ENCODE peak calls at places on chromosomes 3 and 15, in eight cellular contexts. H, P, M, F, B, T, K and U are unnamed samples.
A peak's percentile ranks its signal among the peaks of the same experiment; 100 is the strongest.

GRCh38 chr3:78794431-78794830 is 973.4 kb downstream of the ROBO1 start:
- DNase-seq in K (no peak), P (peak; percentile 36), F (no peak), T (no peak), M (no peak), H (no peak), B (no peak), U (no peak)

GRCh38 chr3:64150527-64151238 is 74.6 kb downstream of the PRICKLE2 start:
- DNase-seq in M (peak; percentile 87), K (peak; percentile 81), P (no peak), B (peak; percentile 81), F (peak; percentile 68), T (peak; percentile 82), H (peak; percentile 62), U (peak; percentile 98)

GRCh38 chr15:25176991-25177954 is 222.5 kb downstream of the SNRPN start:
- DNase-seq in F (peak; percentile 21), H (peak; percentile 3), M (no peak), K (peak; percentile 48), T (peak; percentile 2), B (peak; percentile 15), P (no peak), U (no peak)

GRCh38 chr15:79467865-79468586 is 35.9 kb downstream of the MINAR1 start:
- DNase-seq in T (no peak), K (no peak), M (no peak), F (no peak), P (no peak), B (no peak), H (no peak), U (no peak)

GRCh38 chr15:67403428-67403827 is 117.5 kb upstream of the C15orf61 start:
- DNase-seq in B (no peak), F (no peak), K (no peak), H (no peak), T (no peak), M (no peak), P (no peak), U (no peak)

GRCh38 chr3:100868894-100869293 is 124.3 kb downstream of the ABI3BP start:
- DNase-seq in M (no peak), T (no peak), B (no peak), F (no peak), H (no peak), K (no peak), P (no peak), U (no peak)

GRCh38 chr3:194129581-194130133 is 6.3 kb upstream of the HES1 start:
- DNase-seq in P (no peak), K (no peak), M (no peak), F (no peak), B (no peak), T (peak; percentile 44), H (no peak), U (peak; percentile 25)

GRCh38 chr3:48301814-48302194 is 31.7 kb downstream of the SPINK8 start:
- DNase-seq in B (peak; percentile 30), H (no peak), F (peak; percentile 36), T (peak; percentile 64), K (no peak), M (no peak), P (peak; percentile 32), U (peak; percentile 1)

GRCh38 chr15:65856821-65857455 is 12.4 kb upstream of the RAB11A start:
- DNase-seq in B (peak; percentile 56), M (peak; percentile 75), F (peak; percentile 66), H (peak; percentile 66), T (peak; percentile 81), K (peak; percentile 82), P (peak; percentile 37), U (no peak)

GRCh38 chr15:27846722-27847420 is 252.2 kb downstream of the OCA2 start:
- DNase-seq in M (no peak), H (no peak), B (no peak), K (no peak), T (no peak), P (no peak), F (no peak), U (no peak)

GRCh38 chr3:3594986-3595385 is 204.2 kb upstream of the LRRN1 start:
- DNase-seq in H (no peak), T (no peak), F (no peak), P (no peak), M (no peak), B (no peak), K (no peak), U (no peak)

GRCh38 chr3:82939491-82940097 is 1178.1 kb upstream of the GBE1 start:
- DNase-seq in T (no peak), M (no peak), K (peak; percentile 47), B (peak; percentile 14), P (no peak), H (no peak), F (no peak), U (no peak)

GRCh38 chr15:77674327-77674726 is 41.6 kb upstream of the LINGO1 start:
- DNase-seq in M (no peak), H (no peak), P (no peak), B (no peak), K (no peak), T (no peak), F (no peak), U (no peak)

GRCh38 chr3:102529452-102529851 is 94.6 kb downstream of the ZPLD1 start:
- DNase-seq in B (no peak), M (no peak), P (peak; percentile 15), H (no peak), F (no peak), K (no peak), T (no peak), U (no peak)

GRCh38 chr3:49967307-49967706 is 27.4 kb downstream of the RBM6 start:
- DNase-seq in F (no peak), K (no peak), B (no peak), P (no peak), T (no peak), M (no peak), H (no peak), U (no peak)

GRCh38 chr15:66981746-66982145 is 83.7 kb upstream of the SMAD3 start:
- DNase-seq in B (no peak), P (no peak), K (no peak), F (no peak), M (no peak), T (no peak), H (no peak), U (no peak)

GRCh38 chr15:74397239-74398068 is 30.0 kb upstream of the CYP11A1 start:
- DNase-seq in T (peak; percentile 27), H (no peak), K (no peak), M (no peak), B (no peak), P (peak; percentile 62), F (no peak), U (no peak)

GRCh38 chr3:184017672-184018423 is at the start of gene ABCC5:
- DNase-seq in K (peak; percentile 95), P (peak; percentile 87), H (peak; percentile 81), F (peak; percentile 91), B (peak; percentile 97), M (peak; percentile 95), T (peak; percentile 94), U (peak; percentile 92)

GRCh38 chr15:70741677-70742293 is 21.6 kb downstream of the UACA start:
- DNase-seq in M (no peak), B (no peak), F (no peak), K (no peak), P (peak; percentile 75), H (no peak), T (no peak), U (no peak)

GRCh38 chr3:30934208-30934550 is 39.7 kb upstream of the GADL1 start:
- DNase-seq in F (no peak), K (no peak), M (no peak), P (peak; percentile 27), H (no peak), B (no peak), T (no peak), U (peak; percentile 49)

GRCh38 chr3:134754768-134755559 is 40.1 kb upstream of the EPHB1 start:
- DNase-seq in M (no peak), T (peak; percentile 11), F (peak; percentile 28), B (peak; percentile 45), H (no peak), P (peak; percentile 40), K (no peak), U (peak; percentile 47)

GRCh38 chr3:42905740-42906084 is 230 bp upstream of the ZNF662 start:
- DNase-seq in F (no peak), T (no peak), H (no peak), B (no peak), M (no peak), K (no peak), P (no peak), U (no peak)
- H3K27ac ChIP-seq in F (no peak overlapping the region), T (peak overlapping the region; percentile 45), H (peak overlapping the region; percentile 74), B (peak overlapping the region; percentile 39), M (peak overlapping the region; percentile 75), K (peak overlapping the region; percentile 68), P (no peak overlapping the region), U (no peak overlapping the region)

GRCh38 chr3:189070965-189071364 is 100.8 kb upstream of the TPRG1 start:
- DNase-seq in H (no peak), P (no peak), K (no peak), B (no peak), F (no peak), T (no peak), M (no peak), U (no peak)
- TF ChIP-seq CTCF in H (no peak), P (no peak), K (no peak), B (no peak), F (no peak), T (no peak), M (no peak), U (no peak)

GRCh38 chr3:156561533-156561932 is 6.6 kb upstream of the SSR3 start:
- DNase-seq in M (no peak), T (no peak), F (no peak), P (no peak), H (no peak), K (no peak), B (no peak), U (no peak)

GRCh38 chr3:156558389-156558788 is 3.5 kb upstream of the SSR3 start:
- DNase-seq in K (no peak), T (no peak), M (no peak), F (no peak), P (no peak), H (no peak), B (no peak), U (no peak)

GRCh38 chr3:156563900-156564682 is 9.2 kb upstream of the SSR3 start:
- DNase-seq in M (no peak), P (no peak), H (no peak), B (no peak), T (no peak), F (no peak), K (no peak), U (no peak)
- H3K36me3 ChIP-seq in M (no peaks in the 10 kb centered on the region), P (no peaks in the 10 kb centered on the region), H (no peaks in the 10 kb centered on the region), B (no peaks in the 10 kb centered on the region), T (no peaks in the 10 kb centered on the region), F (no peaks in the 10 kb centered on the region), K (no peaks in the 10 kb centered on the region), U (no peaks in the 10 kb centered on the region)

GRCh38 chr3:171874879-171875278 is 31.7 kb downstream of the TMEM212 start:
- DNase-seq in P (no peak), B (no peak), H (no peak), F (no peak), M (no peak), K (no peak), T (no peak), U (no peak)
- H3K27ac ChIP-seq in P (peak overlapping the region; percentile 56), B (peak overlapping the region; percentile 53), H (no peak overlapping the region), F (peak overlapping the region; percentile 86), M (peak overlapping the region; percentile 49), K (peak overlapping the region; percentile 66), T (peak overlapping the region; percentile 48), U (peak overlapping the region; percentile 93)